ENCODE peak calls at places on chromosomes 3 and 15, in eight cellular contexts. O is CD4-positive, alpha-beta T cell; E is adrenal gland; Q is IMR-90; X is spleen; F is cardiac muscle cell; D is neural crest cell; Z is activated naive CD4-positive, alpha-beta T cell treated with anti-CD3 and anti-CD28 coated beads, Interleukin-2, amount 50 U/mL, for 16 hours. B is an unnamed sample.

GRCh38 chr15:78082106-78082742 is 4.7 kb upstream of the TBC1D2B start:
- DNase-seq in E (peak; percentile 25), Q (peak; percentile 47), F (no peak), X (no peak), O (no peak), D (no peak), Z (no peak), B (no peak)

GRCh38 chr3:84066920-84067319 is 891.9 kb upstream of the CADM2 start:
- DNase-seq in X (no peak), D (no peak), Z (no peak), E (no peak), F (no peak), Q (no peak), O (no peak), B (no peak)

GRCh38 chr15:47300035-47300434 is 417.3 kb upstream of the SEMA6D start:
- DNase-seq in F (no peak), O (no peak), E (no peak), X (no peak), D (no peak), Z (no peak), Q (no peak), B (no peak)

GRCh38 chr3:157115069-157116006 is 44.6 kb downstream of the CCNL1 start:
- DNase-seq in E (peak; percentile 64), X (no peak), O (no peak), F (peak; percentile 57), D (no peak), Q (peak; percentile 38), Z (no peak), B (peak; percentile 35)

GRCh38 chr3:157088506-157089454 is 71.2 kb downstream of the CCNL1 start:
- DNase-seq in Q (peak; percentile 94), O (peak; percentile 90), D (peak; percentile 95), X (peak; percentile 98), Z (peak; percentile 94), F (peak; percentile 99), E (peak; percentile 98), B (peak; percentile 97)

GRCh38 chr15:62797171-62797570 is 245.4 kb upstream of the TPM1 start:
- DNase-seq in E (no peak), Z (no peak), D (no peak), X (no peak), Q (no peak), F (no peak), O (no peak), B (no peak)

GRCh38 chr3:153591566-153592221 is 429.7 kb downstream of the RAP2B start:
- DNase-seq in F (peak; percentile 8), Z (no peak), X (no peak), E (no peak), Q (no peak), D (no peak), O (no peak), B (no peak)

GRCh38 chr3:16140116-16140893 is 34.2 kb upstream of the GALNT15 start:
- DNase-seq in Z (no peak), E (no peak), D (no peak), O (no peak), X (no peak), F (peak; percentile 96), Q (peak; percentile 88), B (no peak)

GRCh38 chr3:126577256-126577655 is 18.5 kb upstream of the C3orf22 start:
- DNase-seq in Q (no peak), F (no peak), D (no peak), X (no peak), E (no peak), O (no peak), Z (no peak), B (no peak)

GRCh38 chr3:59908700-59909099 is 858.9 kb upstream of the CFAP20DC start:
- DNase-seq in E (no peak), Q (no peak), O (no peak), D (no peak), Z (no peak), F (no peak), X (no peak), B (no peak)

GRCh38 chr3:71725279-71725991 is at the start of gene EIF4E3:
- DNase-seq in E (peak; percentile 22), F (peak; percentile 37), D (peak; percentile 23), Z (peak; percentile 42), Q (peak; percentile 4), X (peak; percentile 91), O (no peak), B (no peak)

GRCh38 chr3:42736531-42736930 is 33.9 kb upstream of the HHATL start:
- DNase-seq in D (no peak), Q (no peak), F (no peak), O (no peak), Z (no peak), E (no peak), X (no peak), B (no peak)